ENCODE peak calls at places on chromosomes 6 and 20, in seven cellular contexts. One of them, this sample, is unnamed.

GRCh38 chr20:38131588-38132121 is 33.4 kb downstream of the TGM2 start:
- DNase-seq in H1: no peak
- DNase-seq in HCT116: no peak
- DNase-seq in HepG2: no peak
- DNase-seq in K562: no peak
- DNase-seq in SK-N-SH: peak
- DNase-seq in GM12878: no peak
- DNase-seq in this sample: peak

GRCh38 chr20:32544893-32545840 is 40.0 kb downstream of the NOL4L start:
- DNase-seq in SK-N-SH: no peak
- DNase-seq in H1: no peak
- DNase-seq in K562: peak
- DNase-seq in HCT116: no peak
- DNase-seq in GM12878: no peak
- DNase-seq in HepG2: peak
- DNase-seq in this sample: no peak

GRCh38 chr6:29424575-29424974 is 9.8 kb downstream of the OR12D1 start:
- DNase-seq in H1: no peak
- DNase-seq in GM12878: no peak
- DNase-seq in HepG2: no peak
- DNase-seq in SK-N-SH: no peak
- DNase-seq in HCT116: no peak
- DNase-seq in K562: no peak
- DNase-seq in this sample: no peak

GRCh38 chr20:53085720-53086119 is 113.6 kb downstream of the TSHZ2 start:
- DNase-seq in GM12878: no peak
- DNase-seq in SK-N-SH: no peak
- DNase-seq in HCT116: no peak
- DNase-seq in HepG2: no peak
- DNase-seq in H1: no peak
- DNase-seq in K562: no peak
- DNase-seq in this sample: no peak

GRCh38 chr20:43766395-43766794 is 39.6 kb upstream of the GTSF1L start:
- DNase-seq in HepG2: no peak
- DNase-seq in GM12878: no peak
- DNase-seq in H1: no peak
- DNase-seq in SK-N-SH: no peak
- DNase-seq in K562: no peak
- DNase-seq in HCT116: no peak
- DNase-seq in this sample: no peak

GRCh38 chr20:23086056-23086551 is at the start of gene CD93:
- DNase-seq in GM12878: no peak
- DNase-seq in SK-N-SH: no peak
- DNase-seq in HepG2: no peak
- DNase-seq in H1: no peak
- DNase-seq in K562: peak
- DNase-seq in HCT116: no peak
- DNase-seq in this sample: no peak

GRCh38 chr20:37518606-37519507 is 2.2 kb upstream of the NNAT start:
- DNase-seq in H1: no peak
- DNase-seq in GM12878: no peak
- DNase-seq in SK-N-SH: no peak
- DNase-seq in HCT116: no peak
- DNase-seq in K562: no peak
- DNase-seq in HepG2: no peak
- DNase-seq in this sample: no peak

GRCh38 chr20:37711987-37712961 is 18.4 kb downstream of the CTNNBL1 start:
- DNase-seq in HepG2: no peak
- DNase-seq in GM12878: no peak
- DNase-seq in K562: peak
- DNase-seq in SK-N-SH: peak
- DNase-seq in HCT116: no peak
- DNase-seq in H1: no peak
- DNase-seq in this sample: no peak

GRCh38 chr6:168611691-168612090 is 170.7 kb downstream of the SMOC2 start:
- DNase-seq in K562: no peak
- DNase-seq in GM12878: no peak
- DNase-seq in SK-N-SH: no peak
- DNase-seq in HepG2: no peak
- DNase-seq in H1: no peak
- DNase-seq in HCT116: no peak
- DNase-seq in this sample: no peak

GRCh38 chr20:20815711-20816455 is 103.4 kb upstream of the RALGAPA2 start:
- DNase-seq in SK-N-SH: no peak
- DNase-seq in HCT116: no peak
- DNase-seq in GM12878: no peak
- DNase-seq in HepG2: no peak
- DNase-seq in H1: no peak
- DNase-seq in K562: no peak
- DNase-seq in this sample: no peak

GRCh38 chr6:40719671-40720374 is 132.7 kb upstream of the LRFN2 start:
- DNase-seq in HCT116: no peak
- DNase-seq in SK-N-SH: peak
- DNase-seq in HepG2: no peak
- DNase-seq in GM12878: peak
- DNase-seq in H1: no peak
- DNase-seq in K562: peak
- DNase-seq in this sample: no peak

GRCh38 chr20:12207875-12208274 is 290.2 kb downstream of the BTBD3 start:
- DNase-seq in GM12878: no peak
- DNase-seq in HepG2: peak
- DNase-seq in H1: peak
- DNase-seq in K562: peak
- DNase-seq in HCT116: peak
- DNase-seq in SK-N-SH: peak
- DNase-seq in this sample: no peak

GRCh38 chr20:21396045-21396893 is 1.1 kb downstream of the NKX2-4 start:
- DNase-seq in GM12878: no peak
- DNase-seq in HepG2: no peak
- DNase-seq in HCT116: no peak
- DNase-seq in K562: no peak
- DNase-seq in H1: no peak
- DNase-seq in SK-N-SH: peak
- DNase-seq in this sample: no peak

GRCh38 chr6:165770430-165771082 is 107.5 kb upstream of the PDE10A start:
- DNase-seq in HCT116: no peak
- DNase-seq in SK-N-SH: no peak
- DNase-seq in GM12878: no peak
- DNase-seq in H1: no peak
- DNase-seq in K562: no peak
- DNase-seq in HepG2: no peak
- DNase-seq in this sample: no peak

GRCh38 chr20:32983459-32984112 is 20.6 kb downstream of the SUN5 start:
- DNase-seq in SK-N-SH: no peak
- DNase-seq in H1: no peak
- DNase-seq in HCT116: no peak
- DNase-seq in HepG2: no peak
- DNase-seq in GM12878: no peak
- DNase-seq in K562: no peak
- DNase-seq in this sample: no peak

GRCh38 chr6:34531580-34532201 is 24.4 kb downstream of the SPDEF start:
- DNase-seq in GM12878: peak
- DNase-seq in HepG2: no peak
- DNase-seq in H1: peak
- DNase-seq in HCT116: peak
- DNase-seq in K562: peak
- DNase-seq in SK-N-SH: no peak
- DNase-seq in this sample: peak

GRCh38 chr6:41408982-41409381 is 73.6 kb downstream of the NCR2 start:
- DNase-seq in K562: no peak
- DNase-seq in H1: no peak
- DNase-seq in HCT116: no peak
- DNase-seq in GM12878: no peak
- DNase-seq in SK-N-SH: no peak
- DNase-seq in HepG2: no peak
- DNase-seq in this sample: no peak

GRCh38 chr6:132286298-132287019 is 114.8 kb downstream of the MOXD1 start:
- DNase-seq in SK-N-SH: no peak
- DNase-seq in HCT116: no peak
- DNase-seq in H1: no peak
- DNase-seq in GM12878: no peak
- DNase-seq in K562: no peak
- DNase-seq in HepG2: no peak
- DNase-seq in this sample: no peak

GRCh38 chr20:31496761-31497295 is 17.4 kb upstream of the HM13 start:
- DNase-seq in HepG2: no peak
- DNase-seq in K562: no peak
- DNase-seq in HCT116: no peak
- DNase-seq in H1: no peak
- DNase-seq in SK-N-SH: no peak
- DNase-seq in GM12878: no peak
- DNase-seq in this sample: peak

GRCh38 chr6:38080349-38080748 is 260.8 kb downstream of the ZFAND3 start:
- DNase-seq in HepG2: no peak
- DNase-seq in H1: no peak
- DNase-seq in GM12878: no peak
- DNase-seq in HCT116: no peak
- DNase-seq in K562: no peak
- DNase-seq in SK-N-SH: no peak
- DNase-seq in this sample: no peak
- TF ChIP-seq JUND in HepG2: no peak
- TF ChIP-seq JUND in H1: no peak
- TF ChIP-seq JUND in GM12878: no peak
- TF ChIP-seq JUND in HCT116: no peak
- TF ChIP-seq JUND in K562: no peak
- TF ChIP-seq JUND in SK-N-SH: no peak
- TF ChIP-seq JUND in this sample: no peak

GRCh38 chr20:57883761-57884160 is 173.9 kb upstream of the PMEPA1 start:
- DNase-seq in HCT116: no peak
- DNase-seq in GM12878: no peak
- DNase-seq in HepG2: no peak
- DNase-seq in K562: no peak
- DNase-seq in H1: no peak
- DNase-seq in SK-N-SH: no peak
- DNase-seq in this sample: no peak
- TF ChIP-seq JUND in HCT116: no peak
- TF ChIP-seq JUND in GM12878: no peak
- TF ChIP-seq JUND in HepG2: no peak
- TF ChIP-seq JUND in K562: no peak
- TF ChIP-seq JUND in H1: no peak
- TF ChIP-seq JUND in SK-N-SH: no peak
- TF ChIP-seq JUND in this sample: no peak

GRCh38 chr6:167428664-167429063 is 103.8 kb downstream of the TTLL2 start:
- DNase-seq in H1: no peak
- DNase-seq in HCT116: no peak
- DNase-seq in K562: no peak
- DNase-seq in HepG2: no peak
- DNase-seq in GM12878: no peak
- DNase-seq in SK-N-SH: no peak
- DNase-seq in this sample: no peak
- TF ChIP-seq JUND in H1: no peak
- TF ChIP-seq JUND in HCT116: no peak
- TF ChIP-seq JUND in K562: no peak
- TF ChIP-seq JUND in HepG2: no peak
- TF ChIP-seq JUND in GM12878: no peak
- TF ChIP-seq JUND in SK-N-SH: no peak
- TF ChIP-seq JUND in this sample: no peak

DNA sequence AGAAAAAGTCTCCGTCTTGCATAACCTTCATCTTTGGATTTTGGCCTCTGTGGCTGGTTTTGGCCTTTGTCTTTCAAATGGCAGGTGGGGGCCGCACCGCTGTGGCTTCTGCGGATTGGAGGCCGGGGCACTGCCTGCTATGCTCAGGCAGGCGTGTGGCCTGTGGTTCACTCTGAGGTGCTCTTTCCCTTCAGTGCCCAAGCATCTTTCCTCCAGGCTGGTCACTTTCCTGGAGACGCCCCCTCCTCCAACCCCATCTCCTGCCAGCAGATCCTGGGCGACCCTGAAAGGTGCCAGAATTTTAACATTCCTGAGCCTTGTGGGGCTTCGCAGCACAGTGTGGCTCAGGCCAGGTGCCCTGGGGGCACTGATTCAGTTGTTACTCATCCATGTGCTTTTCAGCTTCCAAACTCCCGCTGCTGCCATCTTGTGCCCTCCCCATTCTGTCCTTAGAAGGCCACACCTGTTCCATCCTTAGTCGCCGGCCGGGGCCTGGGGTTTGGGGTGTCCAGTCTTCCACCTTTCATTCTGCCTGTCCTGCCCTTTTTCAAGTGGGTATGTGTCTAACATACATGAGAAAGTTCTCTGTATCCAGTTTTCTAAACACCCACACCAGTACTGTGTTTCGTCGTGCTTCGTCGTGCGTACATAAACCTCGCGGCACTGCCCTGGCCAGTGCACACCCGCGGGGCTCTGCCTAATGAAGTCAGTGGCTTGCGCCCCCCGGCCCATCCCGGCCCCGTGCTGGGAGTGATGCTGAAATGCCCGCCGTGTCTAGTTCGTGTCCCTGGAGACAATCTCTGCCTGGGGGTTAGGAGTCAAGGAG is 12.1 kb downstream of the SS18L1 start:
- DNase-seq in H1: peak
- DNase-seq in SK-N-SH: no peak
- DNase-seq in K562: no peak
- DNase-seq in HepG2: peak
- DNase-seq in GM12878: no peak
- DNase-seq in HCT116: no peak
- DNase-seq in this sample: no peak
- TF ChIP-seq JUND in H1: no peak
- TF ChIP-seq JUND in SK-N-SH: no peak
- TF ChIP-seq JUND in K562: no peak
- TF ChIP-seq JUND in HepG2: peak
- TF ChIP-seq JUND in GM12878: no peak
- TF ChIP-seq JUND in HCT116: no peak
- TF ChIP-seq JUND in this sample: no peak

DNA sequence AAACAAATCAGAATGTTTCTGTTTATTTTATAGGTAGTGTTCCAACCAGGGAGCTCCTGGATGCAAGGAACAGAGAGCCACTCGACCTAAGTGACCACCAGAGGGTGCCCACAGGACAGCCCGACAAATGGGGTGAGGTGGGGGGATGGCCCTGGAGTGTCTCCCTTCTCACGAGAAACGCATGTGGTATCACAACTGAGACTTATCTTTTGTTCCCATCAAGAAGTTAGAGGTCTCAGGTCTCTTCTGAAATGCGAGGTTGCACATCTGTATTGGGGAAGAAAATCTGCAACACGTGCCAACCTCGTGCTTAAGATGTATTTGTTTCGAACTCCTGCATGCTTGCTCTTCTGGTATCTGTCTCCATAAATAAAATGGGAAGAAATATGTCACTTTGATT is 104.0 kb downstream of the ISM1 start:
- DNase-seq in SK-N-SH: peak
- DNase-seq in K562: peak
- DNase-seq in HepG2: peak
- DNase-seq in GM12878: no peak
- DNase-seq in HCT116: peak
- DNase-seq in H1: peak
- DNase-seq in this sample: no peak
- TF ChIP-seq JUND in SK-N-SH: no peak
- TF ChIP-seq JUND in K562: no peak
- TF ChIP-seq JUND in HepG2: no peak
- TF ChIP-seq JUND in GM12878: no peak
- TF ChIP-seq JUND in HCT116: no peak
- TF ChIP-seq JUND in H1: no peak
- TF ChIP-seq JUND in this sample: no peak

This sample was measured in T47D.